ENCODE peak calls at places on chromosomes 6 and 20, in four cellular contexts. R is neuronal stem cell, D is H1, W is mesenchymal stem cell. K is an unnamed sample.

GRCh38 chr6:68226460-68226859 is 408.6 kb upstream of the ADGRB3 start:
- DNase-seq in R (peak), D (no peak), W (no peak), K (no peak)

GRCh38 chr6:158837684-158838625 is 18.8 kb upstream of the EZR start:
- DNase-seq in R (no peak), D (no peak), W (no peak), K (no peak)

GRCh38 chr6:110232456-110232855 is 52.2 kb downstream of the CDC40 start:
- DNase-seq in R (no peak), D (no peak), W (no peak), K (no peak)

GRCh38 chr6:128400875-128401274 is 119.5 kb downstream of the PTPRK start:
- DNase-seq in R (no peak), D (no peak), W (peak), K (no peak)

GRCh38 chr6:42505377-42505702 is 53.6 kb upstream of the TRERF1 start:
- DNase-seq in R (no peak), D (no peak), W (peak), K (no peak)

GRCh38 chr6:48736486-48737206 is 625.6 kb upstream of the PTCHD4 start:
- DNase-seq in R (no peak), D (no peak), W (peak), K (no peak)

GRCh38 chr6:19988555-19988954 is 151.4 kb downstream of the ID4 start:
- DNase-seq in R (peak), D (no peak), W (peak), K (no peak)

GRCh38 chr6:155954149-155954548 is 498.5 kb upstream of the NOX3 start:
- DNase-seq in R (no peak), D (no peak), W (no peak), K (no peak)

GRCh38 chr6:149289192-149289741 is 28.2 kb upstream of the TAB2 start:
- DNase-seq in R (no peak), D (no peak), W (no peak), K (no peak)

GRCh38 chr20:51575486-51575885 is 33.0 kb upstream of the NFATC2 start:
- DNase-seq in R (no peak), D (no peak), W (no peak), K (no peak)

GRCh38 chr6:90169328-90169886 is 127.2 kb downstream of the BACH2 start:
- DNase-seq in R (no peak), D (no peak), W (peak), K (no peak)

GRCh38 chr6:30493643-30494250 is 4.4 kb downstream of the HLA-E start:
- DNase-seq in R (no peak), D (peak), W (no peak), K (peak)

GRCh38 chr20:25277941-25278521 is 30.1 kb downstream of the PYGB start:
- DNase-seq in R (no peak), D (peak), W (no peak), K (no peak)

GRCh38 chr6:81491486-81492101 is 260.9 kb downstream of the TENT5A start:
- DNase-seq in R (no peak), D (no peak), W (no peak), K (no peak)

GRCh38 chr6:139144490-139145085 is 9.7 kb downstream of the HECA start:
- DNase-seq in R (no peak), D (no peak), W (no peak), K (no peak)

DNA sequence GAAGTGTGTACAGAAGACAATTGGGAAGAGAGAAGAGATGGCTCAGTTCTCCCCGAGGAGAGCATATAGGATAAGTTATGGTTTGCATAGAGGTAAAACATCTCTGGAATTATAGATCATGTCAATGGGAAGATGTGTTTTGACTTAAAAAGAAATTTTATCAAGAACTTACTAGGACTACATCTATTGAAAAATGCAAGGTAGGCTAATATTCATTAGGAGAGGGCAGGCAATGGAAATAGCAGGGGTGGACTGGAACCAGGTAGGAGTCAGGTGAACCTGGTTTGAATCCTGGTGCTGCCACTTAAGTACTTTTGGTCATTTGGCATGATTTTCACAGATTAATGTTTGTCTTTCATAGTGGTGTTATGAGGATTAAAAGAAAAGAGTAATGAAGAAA is 96.2 kb downstream of the FARS2 start:
- DNase-seq in R (no peak), D (no peak), W (no peak), K (no peak)
- H2BK12ac ChIP-seq in R (no peak), D (no peak), W (no peak), K (no peak)

GRCh38 chr20:1469306-1469905 is 2.8 kb upstream of the NSFL1C start:
- DNase-seq in R (no peak), D (no peak), W (no peak), K (no peak)
- H2BK15ac ChIP-seq in R (no peak), D (no peak), W (peak), K (no peak)

DNA sequence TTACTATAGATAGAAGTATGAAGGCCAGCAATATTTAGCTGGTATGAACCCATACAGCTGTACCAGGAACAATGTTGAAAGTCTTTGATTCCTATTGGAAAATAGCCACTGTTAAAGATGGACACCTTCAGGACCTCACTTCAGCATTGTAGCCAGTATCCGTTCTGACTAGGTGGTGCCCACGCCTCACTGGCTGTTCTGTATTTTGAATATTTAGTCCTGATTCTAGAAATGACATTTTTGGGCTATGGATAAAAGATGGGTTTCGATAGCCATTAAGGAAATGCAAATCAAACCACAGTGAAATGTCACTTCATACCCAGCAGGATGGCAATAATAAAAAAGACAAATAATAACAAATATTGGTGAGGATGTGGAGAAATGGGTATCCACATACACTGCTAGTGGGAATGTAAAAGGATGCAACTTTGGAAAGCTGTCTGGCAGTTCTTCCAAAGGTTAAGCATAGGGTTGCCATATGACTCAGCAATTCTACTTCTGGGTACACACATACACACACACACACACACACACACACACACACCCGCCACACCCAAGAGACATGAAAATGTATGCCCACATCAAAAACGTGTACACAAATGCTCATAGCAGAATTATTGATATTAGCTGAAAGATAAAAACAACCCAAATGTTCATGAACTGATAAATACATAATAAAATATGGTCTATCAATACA is 56.8 kb downstream of the UTRN start:
- DNase-seq in R (no peak), D (no peak), W (no peak), K (no peak)
- H2BK12ac ChIP-seq in R (no peak), D (no peak), W (no peak), K (no peak)

DNA sequence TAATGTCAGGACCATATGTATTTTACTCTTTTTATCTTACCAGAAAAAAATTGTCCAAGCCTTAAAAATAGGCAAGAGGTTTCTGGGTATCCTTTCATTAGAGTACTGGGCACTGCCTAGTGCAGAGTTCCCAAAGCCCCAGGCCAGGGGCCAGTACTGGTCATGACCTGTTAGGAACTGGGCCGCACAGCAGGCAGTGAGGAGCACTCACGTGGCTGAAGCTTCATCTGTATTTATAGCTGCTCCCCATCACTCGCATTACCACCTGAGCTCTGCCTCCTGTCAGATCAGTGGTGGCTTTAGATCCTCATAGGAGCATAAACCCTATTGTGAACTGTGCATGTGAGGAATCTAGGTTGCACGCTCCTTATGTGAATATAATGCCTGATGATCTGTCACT is 632.9 kb downstream of the UTRN start:
- DNase-seq in R (no peak), D (no peak), W (no peak), K (no peak)
- H2BK15ac ChIP-seq in R (no peak), D (no peak), W (no peak), K (no peak)

GRCh38 chr6:170031096-170031471 is 259.8 kb downstream of the DLL1 start:
- DNase-seq in R (no peak), D (no peak), W (peak), K (no peak)
- H2BK12ac ChIP-seq in R (no peak), D (peak), W (no peak), K (no peak)

GRCh38 chr6:166003569-166003968 is 164.1 kb downstream of the TBXT start:
- DNase-seq in R (no peak), D (no peak), W (peak), K (peak)
- H2BK15ac ChIP-seq in R (no peak), D (no peak), W (no peak), K (no peak)

GRCh38 chr20:3808141-3808479 is 12.0 kb downstream of the CDC25B start:
- DNase-seq in R (no peak), D (no peak), W (peak), K (no peak)
- H2BK12ac ChIP-seq in R (no peak), D (no peak), W (peak), K (no peak)